ENCODE peak calls at places on chromosomes 5 and 9, in ten cellular contexts. H is transverse colon; P is HCT116; E is right lobe of liver; U is left ventricle myocardium inferior; S is osteoblast; D is lung; M is neural progenitor cell; T is CD8-positive, alpha-beta T cell; O is right cardiac atrium. X is an unnamed sample. For H3K9me3, the result is how much of the 10 kb centered on the place peaks cover.

GRCh38 chr9:32741706-32742105 is 41.6 kb upstream of the TMEM215 start:
- DNase-seq in O (no peak), D (no peak), U (no peak), M (peak), T (no peak), H (no peak), S (no peak), P (no peak), E (peak), X (no peak)

GRCh38 chr9:77808750-77809079 is 160.6 kb upstream of the GNA14 start:
- DNase-seq in M (no peak), S (no peak), U (no peak), H (no peak), T (no peak), O (no peak), P (no peak), D (no peak), E (no peak), X (no peak)

GRCh38 chr5:181281077-181281983 is 20.4 kb upstream of the TRIM52 start:
- DNase-seq in S (no peak), M (peak), H (no peak), D (no peak), E (no peak), T (no peak), P (no peak), O (no peak), U (no peak), X (no peak)

GRCh38 chr5:175015028-175015427 is 290.6 kb downstream of the MSX2 start:
- DNase-seq in D (no peak), M (no peak), H (no peak), S (no peak), P (no peak), T (no peak), U (no peak), E (peak), O (no peak), X (no peak)

GRCh38 chr9:129021091-129021490 is 7.0 kb downstream of the SH3GLB2 start:
- DNase-seq in H (peak), S (peak), D (no peak), P (no peak), U (no peak), E (no peak), M (no peak), O (no peak), T (no peak), X (no peak)

GRCh38 chr9:107612136-107612535 is 122.6 kb upstream of the KLF4 start:
- DNase-seq in D (peak), S (no peak), E (peak), H (no peak), O (peak), P (no peak), U (peak), T (no peak), M (no peak), X (no peak)

GRCh38 chr5:110414360-110414759 is 312.1 kb downstream of the TMEM232 start:
- DNase-seq in U (no peak), H (no peak), O (no peak), D (no peak), M (peak), S (no peak), T (no peak), P (no peak), E (no peak), X (no peak)

GRCh38 chr5:180141068-180141660 is 67.8 kb downstream of the RASGEF1C start:
- DNase-seq in H (no peak), E (no peak), O (no peak), D (no peak), U (no peak), S (peak), P (no peak), T (peak), M (no peak), X (no peak)

GRCh38 chr5:135343417-135343816 is 55.6 kb downstream of the MACROH2A1 start:
- DNase-seq in S (no peak), D (no peak), T (no peak), P (no peak), M (no peak), H (no peak), U (no peak), O (no peak), E (no peak), X (no peak)

GRCh38 chr9:135304886-135305285 is 174.7 kb upstream of the PPP1R26 start:
- DNase-seq in T (no peak), P (no peak), E (no peak), S (peak), U (no peak), O (no peak), D (no peak), H (no peak), M (no peak), X (no peak)

GRCh38 chr5:157342822-157343402 is 77.0 kb downstream of the CYFIP2 start:
- DNase-seq in D (no peak), M (peak), O (peak), E (no peak), T (peak), S (peak), H (peak), P (peak), U (no peak), X (peak)

GRCh38 chr9:86947146-86948081 is at the start of gene GAS1:
- DNase-seq in O (peak), S (peak), E (peak), D (peak), T (peak), U (peak), M (peak), H (peak), P (peak), X (peak)

GRCh38 chr5:1786621-1787471 is 12.8 kb downstream of the MRPL36 start:
- DNase-seq in E (peak), O (peak), P (no peak), M (no peak), T (no peak), U (no peak), D (no peak), S (peak), H (no peak), X (no peak)

GRCh38 chr9:86893811-86894490 is 53.4 kb downstream of the GAS1 start:
- DNase-seq in H (no peak), E (no peak), P (no peak), S (no peak), U (no peak), D (no peak), T (no peak), M (peak), O (no peak), X (no peak)

GRCh38 chr9:17422994-17423680 is 155.7 kb upstream of the SH3GL2 start:
- DNase-seq in U (no peak), P (no peak), E (peak), H (peak), T (no peak), O (no peak), D (no peak), M (no peak), S (no peak), X (no peak)

GRCh38 chr5:16135003-16135402 is 44.6 kb downstream of the MARCHF11 start:
- DNase-seq in S (no peak), T (no peak), E (no peak), M (peak), O (no peak), H (no peak), U (no peak), P (no peak), D (no peak), X (no peak)

GRCh38 chr9:127974002-127974768 is 6.6 kb downstream of the EEIG1 start:
- DNase-seq in D (no peak), U (no peak), E (no peak), T (peak), H (no peak), M (no peak), P (no peak), O (no peak), S (peak), X (no peak)

GRCh38 chr5:392431-392988 is 50.5 kb upstream of the EXOC3 start:
- DNase-seq in M (no peak), D (no peak), P (peak), U (no peak), O (no peak), T (peak), H (no peak), E (no peak), S (peak), X (no peak)

GRCh38 chr5:80275347-80275746 is 19.5 kb upstream of the SERINC5 start:
- DNase-seq in S (no peak), M (peak), H (no peak), P (no peak), D (no peak), U (no peak), O (no peak), T (no peak), E (no peak), X (no peak)

GRCh38 chr9:2307480-2307879 is 292.3 kb downstream of the SMARCA2 start:
- DNase-seq in D (no peak), M (no peak), E (no peak), T (no peak), S (no peak), P (no peak), O (no peak), H (no peak), U (no peak), X (no peak)
- H3K9me3 ChIP-seq in D (under half), M (under half), E (under half), T (under half), S (under half), P (under half), O (under half), H (under half), U (under half), X (under half)

DNA sequence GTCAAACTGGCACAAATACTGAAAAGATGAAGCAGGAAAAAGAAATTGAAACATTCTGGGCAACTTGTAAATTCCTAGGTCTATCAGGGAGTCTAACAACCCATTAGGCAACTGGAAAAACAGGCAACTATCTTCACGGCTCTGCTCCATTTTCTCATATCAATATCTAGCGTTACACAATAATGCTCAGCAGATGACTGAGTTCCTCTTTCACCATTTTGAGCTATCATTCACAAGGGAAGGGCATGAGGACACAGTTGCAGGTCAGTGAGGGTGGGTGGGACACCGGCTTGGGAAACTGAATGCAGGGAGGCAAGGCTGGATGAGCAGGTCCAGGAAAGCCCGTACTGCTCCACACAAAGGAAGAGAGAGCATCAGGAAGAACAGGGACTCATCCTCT is 67.0 kb downstream of the FRMD3 start:
- DNase-seq in H (no peak), S (no peak), D (no peak), M (no peak), U (no peak), E (no peak), O (no peak), P (no peak), T (no peak), X (no peak)
- H3K27ac ChIP-seq in H (peak), S (no peak), D (no peak), M (no peak), U (peak), E (no peak), O (no peak), P (no peak), T (no peak), X (no peak)

GRCh38 chr9:80294955-80295354 is 723.2 kb downstream of the TLE4 start:
- DNase-seq in D (no peak), U (no peak), P (no peak), T (no peak), O (no peak), M (no peak), E (no peak), S (no peak), H (no peak), X (no peak)
- H3K9me3 ChIP-seq in D (under half), U (under half), P (under half), T (under half), O (under half), M (under half), E (under half), S (under half), H (under half), X (under half)

GRCh38 chr9:90107864-90108263 is 503.1 kb downstream of the GADD45G start:
- DNase-seq in U (no peak), P (no peak), S (no peak), E (no peak), H (no peak), M (no peak), O (no peak), T (no peak), D (no peak), X (no peak)
- H3K27ac ChIP-seq in U (peak), P (no peak), S (no peak), E (no peak), H (peak), M (no peak), O (peak), T (no peak), D (no peak), X (no peak)

GRCh38 chr5:132143148-132143547 is 69.6 kb downstream of the CSF2 start:
- DNase-seq in T (no peak), O (no peak), S (no peak), D (no peak), P (no peak), H (no peak), E (no peak), U (no peak), M (no peak), X (no peak)

GRCh38 chr5:132138260-132138659 is 64.7 kb downstream of the CSF2 start:
- DNase-seq in M (no peak), O (no peak), U (no peak), S (no peak), H (no peak), P (no peak), T (no peak), D (no peak), E (no peak), X (no peak)

GRCh38 chr5:132136906-132137305 is 63.3 kb downstream of the CSF2 start:
- DNase-seq in D (no peak), O (no peak), U (no peak), P (no peak), T (no peak), E (no peak), S (peak), M (no peak), H (no peak), X (no peak)

GRCh38 chr5:132147663-132148062 is 74.1 kb downstream of the CSF2 start:
- DNase-seq in T (no peak), P (no peak), S (no peak), O (no peak), D (no peak), M (no peak), U (no peak), H (no peak), E (no peak), X (no peak)

GRCh38 chr5:132142459-132142858 is 68.9 kb downstream of the CSF2 start:
- DNase-seq in O (no peak), T (no peak), M (no peak), D (no peak), U (no peak), S (no peak), E (no peak), P (no peak), H (no peak), X (no peak)
- H3K9me3 ChIP-seq in O (under half), T (under half), M (under half), D (under half), U (half or more), S (under half), E (under half), P (under half), H (under half), X (under half)

DNA sequence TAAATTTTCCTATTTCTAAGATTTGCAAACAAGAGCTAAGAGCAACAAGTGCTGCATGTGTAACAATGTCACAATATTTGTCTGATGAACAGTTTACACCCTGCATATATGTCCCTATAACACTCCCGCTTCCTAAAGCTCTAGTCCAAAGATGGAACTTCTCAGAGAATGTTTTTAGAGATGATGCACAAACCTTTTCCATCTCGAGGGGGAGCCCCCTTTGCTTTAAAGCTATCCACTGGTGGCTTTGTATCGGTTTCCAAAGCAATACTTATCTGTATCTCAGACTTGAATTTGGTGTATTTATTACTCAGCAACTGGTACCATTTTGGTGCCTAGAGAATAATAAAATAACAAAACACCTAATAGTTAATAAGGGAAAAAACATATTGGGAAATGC is 11.0 kb downstream of the CEP120 start:
- DNase-seq in H (no peak), T (no peak), P (no peak), D (no peak), S (no peak), E (no peak), U (no peak), O (no peak), M (no peak), X (no peak)
- H3K27ac ChIP-seq in H (no peak), T (no peak), P (no peak), D (no peak), S (no peak), E (no peak), U (no peak), O (no peak), M (no peak), X (no peak)

GRCh38 chr5:179132586-179133355 is 72.6 kb downstream of the ZNF354C start:
- DNase-seq in P (no peak), S (peak), O (no peak), H (no peak), D (no peak), U (no peak), E (no peak), T (no peak), M (no peak), X (no peak)

GRCh38 chr5:179134511-179134910 is 74.3 kb downstream of the ZNF354C start:
- DNase-seq in H (no peak), D (no peak), P (no peak), T (no peak), O (no peak), S (peak), U (no peak), M (no peak), E (no peak), X (no peak)

GRCh38 chr5:179135441-179136215 is 75.5 kb downstream of the ZNF354C start:
- DNase-seq in P (no peak), H (no peak), E (no peak), T (no peak), M (no peak), O (no peak), D (no peak), U (no peak), S (peak), X (no peak)

GRCh38 chr5:179137001-179137642 is 76.9 kb downstream of the ZNF354C start:
- DNase-seq in M (no peak), O (no peak), E (no peak), P (no peak), T (no peak), U (no peak), D (no peak), S (no peak), H (no peak), X (no peak)

GRCh38 chr5:179135006-179135405 is 74.8 kb downstream of the ZNF354C start:
- DNase-seq in H (no peak), M (no peak), E (no peak), D (no peak), U (no peak), T (no peak), P (no peak), S (no peak), O (no peak), X (no peak)
- H3K9me3 ChIP-seq in H (under half), M (under half), E (under half), D (under half), U (under half), T (under half), P (under half), S (under half), O (under half), X (under half)

GRCh38 chr5:111694183-111694582 is 62.8 kb downstream of the NREP start:
- DNase-seq in U (no peak), E (no peak), M (no peak), S (no peak), H (no peak), D (no peak), P (no peak), O (no peak), T (no peak), X (no peak)

GRCh38 chr5:111691508-111691907 is 65.5 kb downstream of the NREP start:
- DNase-seq in P (no peak), E (no peak), M (no peak), T (no peak), S (no peak), H (no peak), D (no peak), U (no peak), O (no peak), X (no peak)

GRCh38 chr5:111691914-111692313 is 65.1 kb downstream of the NREP start:
- DNase-seq in P (no peak), S (no peak), O (no peak), H (no peak), D (no peak), E (no peak), U (no peak), T (no peak), M (no peak), X (no peak)

GRCh38 chr5:111685969-111686368 is 71.0 kb downstream of the NREP start:
- DNase-seq in D (no peak), O (no peak), H (no peak), E (no peak), U (no peak), P (peak), M (peak), S (no peak), T (no peak), X (peak)

DNA sequence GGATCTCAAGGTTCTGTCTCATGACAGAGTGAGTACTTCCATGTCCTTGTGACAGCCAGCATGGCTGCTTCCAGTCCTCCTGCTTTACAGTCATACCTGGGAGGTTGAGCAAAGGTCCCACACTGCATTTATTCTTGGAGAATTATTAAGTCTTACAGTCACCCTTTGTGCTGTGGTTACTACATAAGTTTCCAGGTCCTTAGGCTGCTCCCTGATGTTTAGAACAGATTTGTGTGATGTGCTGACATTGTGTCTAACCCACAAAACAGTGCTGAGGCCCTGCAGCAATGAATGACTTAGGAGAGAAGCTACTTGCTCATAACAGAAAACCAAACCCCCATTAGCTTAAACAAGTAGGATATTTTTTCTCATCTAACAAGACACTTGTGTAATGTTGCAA is 67.4 kb downstream of the NREP start:
- DNase-seq in M (no peak), T (no peak), O (no peak), H (no peak), U (no peak), S (no peak), D (no peak), P (no peak), E (no peak), X (no peak)
- H3K27ac ChIP-seq in M (no peak), T (no peak), O (no peak), H (no peak), U (no peak), S (no peak), D (no peak), P (no peak), E (no peak), X (no peak)

DNA sequence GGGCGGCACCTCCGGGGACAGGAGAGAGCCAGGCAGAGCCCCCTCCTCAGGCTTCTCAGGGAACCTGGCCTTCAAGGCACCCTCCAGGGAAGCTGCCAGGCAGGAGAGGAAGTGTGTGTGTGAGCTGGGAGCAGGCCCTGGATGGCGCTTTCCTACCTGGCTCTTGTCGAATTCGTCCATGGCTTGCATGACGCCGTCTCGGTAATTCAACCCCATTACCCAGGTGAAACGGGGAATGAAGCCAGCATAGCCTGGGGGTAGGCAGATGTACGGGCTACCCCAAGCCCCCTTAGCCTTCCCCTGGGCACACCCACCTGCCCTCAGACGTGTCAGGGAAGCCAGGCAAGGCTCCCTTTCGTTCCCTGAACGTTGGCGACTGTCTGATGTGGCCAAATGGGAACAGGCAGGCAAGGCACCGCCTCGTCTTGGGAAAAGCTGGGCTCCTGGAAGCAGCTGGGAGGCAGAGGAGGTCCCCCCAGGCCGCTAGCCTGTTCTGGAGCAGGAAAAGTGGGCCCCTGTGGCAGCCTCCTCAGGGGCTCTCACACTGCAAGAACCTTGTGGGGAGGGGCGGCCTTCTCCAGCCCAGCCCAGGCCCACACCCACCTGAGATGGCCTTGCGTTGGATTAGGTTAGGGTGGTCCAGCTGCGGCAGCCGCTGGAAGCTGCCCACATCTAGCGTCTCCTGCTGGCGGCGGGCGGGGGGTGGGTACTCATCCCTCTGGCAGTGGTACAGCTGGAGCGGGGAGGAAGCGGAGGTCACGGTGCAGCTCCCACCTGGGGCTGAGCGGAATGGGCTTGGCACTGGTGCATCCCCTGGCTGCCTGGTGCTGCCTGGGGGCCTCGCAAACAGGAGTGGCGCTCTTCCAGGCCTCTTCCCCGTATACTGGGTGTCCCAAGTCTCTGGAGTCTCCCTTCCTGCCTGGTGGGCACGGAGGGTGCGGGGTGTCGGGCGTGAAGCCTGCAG is 3.7 kb downstream of the TUBB4B start:
- DNase-seq in M (peak), S (peak), D (no peak), U (no peak), P (no peak), O (no peak), E (no peak), T (no peak), H (no peak), X (no peak)
- H3K9me3 ChIP-seq in M (under half), S (under half), D (under half), U (under half), P (under half), O (under half), E (under half), T (under half), H (under half), X (under half)